ENCODE peak calls at places on chromosomes 5 and 9, in eight cellular contexts. H is pancreas, B is adrenal gland, P is tibial artery, L is left ventricle myocardium inferior, G is endodermal cell, O is Panc1, I is A549. Y is an unnamed sample.

GRCh38 chr5:429453-430188 is 13.4 kb upstream of the EXOC3 start:
- DNase-seq in G (no peak), H (no peak), L (no peak), B (no peak), O (no peak), I (no peak), P (peak; percentile 59), Y (peak; percentile 64)

GRCh38 chr9:91837982-91838731 is 111.9 kb downstream of the ROR2 start:
- DNase-seq in L (peak; percentile 51), P (peak; percentile 66), H (peak; percentile 55), I (peak; percentile 18), B (peak; percentile 87), O (no peak), G (peak; percentile 50), Y (peak; percentile 94)

GRCh38 chr5:96088676-96089075 is 127.0 kb upstream of the ELL2 start:
- DNase-seq in L (no peak), B (no peak), H (no peak), O (no peak), I (no peak), P (no peak), G (no peak), Y (no peak)

GRCh38 chr9:23288545-23288944 is 537.5 kb downstream of the ELAVL2 start:
- DNase-seq in B (no peak), O (no peak), G (no peak), I (no peak), H (no peak), L (no peak), P (no peak), Y (no peak)

GRCh38 chr5:147348046-147348445 is 113.2 kb downstream of the STK32A start:
- DNase-seq in L (no peak), I (no peak), O (no peak), P (no peak), H (no peak), B (no peak), G (no peak), Y (peak; percentile 10)

GRCh38 chr5:163534476-163535172 is 29.2 kb downstream of the MAT2B start:
- DNase-seq in O (no peak), G (peak; percentile 48), I (no peak), H (no peak), P (no peak), B (no peak), L (no peak), Y (no peak)

GRCh38 chr5:1239514-1240251 is 14.5 kb downstream of the SLC6A18 start:
- DNase-seq in P (no peak), G (no peak), I (no peak), B (no peak), O (no peak), L (no peak), H (no peak), Y (peak; percentile 47)

GRCh38 chr9:84140535-84141101 is 160.0 kb downstream of the RMI1 start:
- DNase-seq in G (peak; percentile 81), O (no peak), B (peak; percentile 24), L (no peak), H (peak; percentile 12), I (no peak), P (no peak), Y (no peak)

GRCh38 chr5:102537011-102537410 is 38.2 kb upstream of the SLCO6A1 start:
- DNase-seq in H (no peak), P (no peak), O (no peak), L (no peak), B (no peak), I (no peak), G (no peak), Y (no peak)

GRCh38 chr9:14349141-14349817 is 35.3 kb upstream of the NFIB start:
- DNase-seq in P (no peak), B (no peak), H (no peak), G (peak; percentile 57), L (no peak), O (no peak), I (no peak), Y (no peak)

GRCh38 chr5:83764101-83764500 is 43.4 kb upstream of the HAPLN1 start:
- DNase-seq in I (no peak), P (no peak), O (no peak), B (no peak), H (no peak), L (no peak), G (no peak), Y (no peak)

GRCh38 chr5:120771181-120771580 is 307.1 kb downstream of the PRR16 start:
- DNase-seq in L (no peak), P (no peak), B (no peak), G (no peak), I (no peak), H (no peak), O (no peak), Y (no peak)

GRCh38 chr5:127080001-127080478 is 6.7 kb upstream of the C5orf63 start:
- DNase-seq in H (no peak), G (peak; percentile 90), I (no peak), B (no peak), L (no peak), P (no peak), O (no peak), Y (peak; percentile 70)

GRCh38 chr9:89844535-89844934 is 239.7 kb downstream of the GADD45G start:
- DNase-seq in O (no peak), H (no peak), P (no peak), B (no peak), I (no peak), L (no peak), G (peak; percentile 19), Y (no peak)

GRCh38 chr9:83981126-83981871 is 694 bp downstream of the RMI1 start:
- DNase-seq in P (no peak), G (peak; percentile 60), H (peak; percentile 63), B (peak; percentile 44), L (no peak), I (peak; percentile 52), O (no peak), Y (peak; percentile 58)

GRCh38 chr5:93875693-93876092 is 134.3 kb upstream of the POU5F2 start:
- DNase-seq in I (no peak), P (no peak), H (no peak), L (no peak), G (no peak), O (no peak), B (no peak), Y (no peak)

GRCh38 chr9:78676009-78676408 is 379.1 kb downstream of the PSAT1 start:
- DNase-seq in L (no peak), B (no peak), P (no peak), H (no peak), O (no peak), I (no peak), G (no peak), Y (no peak)
- H3K27ac ChIP-seq in L (no peak overlapping the region), B (no peak overlapping the region), P (no peak overlapping the region), H (no peak overlapping the region), O (no peak overlapping the region), I (no peak overlapping the region), G (no peak overlapping the region), Y (no peak overlapping the region)

GRCh38 chr9:72306771-72307170 is 58.2 kb downstream of the ZFAND5 start:
- DNase-seq in G (no peak), B (no peak), I (no peak), O (no peak), H (no peak), L (no peak), P (no peak), Y (no peak)
- TF ChIP-seq CTCF in G (no peak), B (no peak), I (no peak), O (no peak), H (no peak), L (no peak), P (no peak), Y (no peak)

GRCh38 chr5:125501396-125501795 is 755.0 kb upstream of the ZNF608 start:
- DNase-seq in O (no peak), P (no peak), G (no peak), B (no peak), L (no peak), H (no peak), I (no peak), Y (no peak)
- H3K27ac ChIP-seq in O (peak overlapping the region; percentile 31), P (no peak overlapping the region), G (no peak overlapping the region), B (no peak overlapping the region), L (no peak overlapping the region), H (no peak overlapping the region), I (no peak overlapping the region), Y (no peak overlapping the region)

DNA sequence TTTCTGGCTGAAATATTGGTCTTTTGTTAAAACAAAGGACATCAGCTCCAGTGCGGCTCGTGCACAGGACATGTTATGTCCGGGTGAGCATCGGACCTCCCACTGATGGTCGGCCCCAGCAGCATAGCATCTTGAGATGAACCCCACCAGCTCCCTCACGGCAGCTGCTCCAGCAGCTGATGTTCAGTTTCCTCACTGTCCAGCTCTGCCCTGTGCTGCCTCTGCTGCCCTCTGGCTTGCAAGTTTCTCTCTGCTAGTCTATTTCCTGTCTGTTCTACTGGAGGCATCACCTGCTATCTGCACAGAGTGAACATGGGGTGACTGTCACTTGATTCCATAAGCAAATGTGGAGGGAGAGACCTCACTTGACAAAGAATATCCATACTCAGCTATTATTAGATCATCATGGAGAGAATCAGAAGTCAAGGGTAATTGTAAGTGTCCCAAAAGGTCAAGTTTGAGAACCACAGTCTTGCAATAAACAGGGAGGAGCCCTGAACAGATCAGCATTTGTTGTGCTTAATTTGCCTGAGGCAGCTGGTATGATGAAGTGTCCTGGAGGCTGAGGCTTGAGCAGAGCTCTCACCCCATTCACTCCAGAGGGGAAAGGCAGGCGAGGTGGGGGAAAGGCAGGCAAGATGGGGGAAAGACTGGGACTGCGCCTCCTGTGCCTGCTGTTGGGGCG is 702.8 kb downstream of the SEMA5A start:
- DNase-seq in G (no peak), L (no peak), P (no peak), H (no peak), I (no peak), O (no peak), B (no peak), Y (no peak)
- TF ChIP-seq CTCF in G (peak; percentile 62), L (peak; percentile 13), P (no peak), H (no peak), I (peak; percentile 19), O (no peak), B (no peak), Y (no peak)

DNA sequence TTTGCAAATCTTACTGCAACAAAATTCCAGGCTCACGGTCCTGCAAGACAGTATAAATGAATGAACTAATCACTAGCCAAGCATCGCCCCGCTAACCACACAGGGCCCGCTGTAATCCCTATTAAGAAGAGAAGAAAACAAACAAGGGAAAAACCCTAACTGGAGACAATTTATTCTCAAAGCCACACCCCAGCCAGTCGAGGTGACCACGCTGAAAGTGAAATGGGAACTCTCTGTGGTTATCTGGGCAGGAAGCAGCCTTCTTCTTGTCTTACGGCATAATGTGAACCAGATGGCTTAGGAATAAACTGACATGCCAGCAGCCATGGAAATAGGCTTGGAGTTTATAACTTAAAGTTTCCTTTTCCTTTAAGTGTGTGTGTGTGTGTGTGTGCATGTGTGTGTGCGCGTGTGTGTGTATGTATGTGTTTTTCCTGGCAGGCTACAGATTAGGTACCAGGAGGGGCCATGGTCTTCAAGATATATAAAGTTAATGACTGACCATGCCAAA is 120.2 kb downstream of the SEMA6A start:
- DNase-seq in G (peak; percentile 41), L (no peak), B (no peak), O (no peak), H (no peak), I (no peak), P (no peak), Y (no peak)
- H3K27ac ChIP-seq in G (peak overlapping the region; percentile 95), L (peak overlapping the region; percentile 40), B (peak overlapping the region; percentile 15), O (no peak overlapping the region), H (no peak overlapping the region), I (no peak overlapping the region), P (no peak overlapping the region), Y (no peak overlapping the region)

Y was measured in RWPE1.